ENCODE peak calls at places on chromosomes 13 and 19, in six cellular contexts. One of them, this sample, is unnamed.

GRCh38 chr19:23002690-23003422 is at the start of gene ZNF728:
- DNase-seq in uterus: peak; percentile 71
- DNase-seq in pancreas: peak; percentile 51
- DNase-seq in BJ: no peak
- DNase-seq in CD8-positive, alpha-beta T cell: no peak
- DNase-seq in H1: no peak
- DNase-seq in this sample: no peak

GRCh38 chr19:6723108-6723618 is 2.7 kb upstream of the C3 start:
- DNase-seq in uterus: peak; percentile 84
- DNase-seq in pancreas: peak; percentile 52
- DNase-seq in BJ: no peak
- DNase-seq in CD8-positive, alpha-beta T cell: no peak
- DNase-seq in H1: no peak
- DNase-seq in this sample: peak; percentile 92

GRCh38 chr13:98581377-98581776 is 4.5 kb upstream of the STK24 start:
- DNase-seq in uterus: no peak
- DNase-seq in pancreas: no peak
- DNase-seq in BJ: no peak
- DNase-seq in CD8-positive, alpha-beta T cell: no peak
- DNase-seq in H1: no peak
- DNase-seq in this sample: no peak

GRCh38 chr19:46925548-46925950 is 64.8 kb downstream of the ARHGAP35 start:
- DNase-seq in uterus: no peak
- DNase-seq in pancreas: no peak
- DNase-seq in BJ: no peak
- DNase-seq in CD8-positive, alpha-beta T cell: no peak
- DNase-seq in H1: no peak
- DNase-seq in this sample: peak; percentile 77

GRCh38 chr19:39341122-39341719 is 1.0 kb upstream of the SAMD4B start:
- DNase-seq in uterus: peak; percentile 43
- DNase-seq in pancreas: no peak
- DNase-seq in BJ: no peak
- DNase-seq in CD8-positive, alpha-beta T cell: no peak
- DNase-seq in H1: peak; percentile 64
- DNase-seq in this sample: no peak

GRCh38 chr13:79228972-79229371 is 177.1 kb downstream of the RBM26 start:
- DNase-seq in uterus: no peak
- DNase-seq in pancreas: no peak
- DNase-seq in BJ: no peak
- DNase-seq in CD8-positive, alpha-beta T cell: no peak
- DNase-seq in H1: no peak
- DNase-seq in this sample: peak; percentile 29

GRCh38 chr19:49340069-49340864 is 5.1 kb downstream of the CD37 start:
- DNase-seq in uterus: peak; percentile 70
- DNase-seq in pancreas: peak; percentile 95
- DNase-seq in BJ: no peak
- DNase-seq in CD8-positive, alpha-beta T cell: no peak
- DNase-seq in H1: peak; percentile 75
- DNase-seq in this sample: no peak

GRCh38 chr19:10858204-10858828 is 10.1 kb downstream of the C19orf38 start:
- DNase-seq in uterus: no peak
- DNase-seq in pancreas: no peak
- DNase-seq in BJ: no peak
- DNase-seq in CD8-positive, alpha-beta T cell: no peak
- DNase-seq in H1: peak; percentile 78
- DNase-seq in this sample: peak; percentile 23

GRCh38 chr13:30033681-30034447 is 183.4 kb upstream of the UBL3 start:
- DNase-seq in uterus: peak; percentile 48
- DNase-seq in pancreas: no peak
- DNase-seq in BJ: peak; percentile 95
- DNase-seq in CD8-positive, alpha-beta T cell: no peak
- DNase-seq in H1: no peak
- DNase-seq in this sample: peak; percentile 36

GRCh38 chr13:74987124-74987690 is 494.8 kb downstream of the TBC1D4 start:
- DNase-seq in uterus: no peak
- DNase-seq in pancreas: no peak
- DNase-seq in BJ: no peak
- DNase-seq in CD8-positive, alpha-beta T cell: no peak
- DNase-seq in H1: no peak
- DNase-seq in this sample: no peak

GRCh38 chr13:79245937-79246574 is 160.0 kb downstream of the RBM26 start:
- DNase-seq in uterus: no peak
- DNase-seq in pancreas: no peak
- DNase-seq in BJ: no peak
- DNase-seq in CD8-positive, alpha-beta T cell: no peak
- DNase-seq in H1: no peak
- DNase-seq in this sample: peak; percentile 11

GRCh38 chr19:32166238-32166637 is 179.2 kb upstream of the ZNF507 start:
- DNase-seq in uterus: no peak
- DNase-seq in pancreas: no peak
- DNase-seq in BJ: no peak
- DNase-seq in CD8-positive, alpha-beta T cell: no peak
- DNase-seq in H1: peak; percentile 28
- DNase-seq in this sample: no peak

GRCh38 chr13:84279166-84279565 is 396.9 kb upstream of the SLITRK1 start:
- DNase-seq in uterus: no peak
- DNase-seq in pancreas: no peak
- DNase-seq in BJ: peak; percentile 3
- DNase-seq in CD8-positive, alpha-beta T cell: no peak
- DNase-seq in H1: no peak
- DNase-seq in this sample: no peak

GRCh38 chr13:113735194-113735593 is 23.8 kb upstream of the TMEM255B start:
- DNase-seq in uterus: no peak
- DNase-seq in pancreas: peak; percentile 56
- DNase-seq in BJ: no peak
- DNase-seq in CD8-positive, alpha-beta T cell: no peak
- DNase-seq in H1: no peak
- DNase-seq in this sample: no peak

GRCh38 chr19:47226426-47227346 is 4.3 kb downstream of the BBC3 start:
- DNase-seq in uterus: peak; percentile 82
- DNase-seq in pancreas: peak; percentile 82
- DNase-seq in BJ: peak; percentile 35
- DNase-seq in CD8-positive, alpha-beta T cell: peak; percentile 59
- DNase-seq in H1: peak; percentile 69
- DNase-seq in this sample: peak; percentile 86

GRCh38 chr13:78398743-78399410 is 204.5 kb downstream of the POU4F1 start:
- DNase-seq in uterus: no peak
- DNase-seq in pancreas: no peak
- DNase-seq in BJ: no peak
- DNase-seq in CD8-positive, alpha-beta T cell: no peak
- DNase-seq in H1: no peak
- DNase-seq in this sample: no peak

GRCh38 chr19:10812902-10813404 is 23.1 kb downstream of the TMED1 start:
- DNase-seq in uterus: peak; percentile 64
- DNase-seq in pancreas: no peak
- DNase-seq in BJ: peak; percentile 82
- DNase-seq in CD8-positive, alpha-beta T cell: peak; percentile 28
- DNase-seq in H1: no peak
- DNase-seq in this sample: peak; percentile 82

GRCh38 chr13:95536629-95537241 is 15.8 kb upstream of the CLDN10 start:
- DNase-seq in uterus: no peak
- DNase-seq in pancreas: no peak
- DNase-seq in BJ: no peak
- DNase-seq in CD8-positive, alpha-beta T cell: no peak
- DNase-seq in H1: no peak
- DNase-seq in this sample: peak; percentile 68

GRCh38 chr13:93685900-93686299 is 459.3 kb downstream of the GPC6 start:
- DNase-seq in uterus: no peak
- DNase-seq in pancreas: no peak
- DNase-seq in BJ: no peak
- DNase-seq in CD8-positive, alpha-beta T cell: no peak
- DNase-seq in H1: no peak
- DNase-seq in this sample: no peak

GRCh38 chr19:45153339-45154063 is 7.3 kb downstream of the NKPD1 start:
- DNase-seq in uterus: no peak
- DNase-seq in pancreas: peak; percentile 78
- DNase-seq in BJ: no peak
- DNase-seq in CD8-positive, alpha-beta T cell: peak; percentile 16
- DNase-seq in H1: peak; percentile 86
- DNase-seq in this sample: no peak

GRCh38 chr19:12825259-12826131 is 8.9 kb downstream of the RTBDN start:
- DNase-seq in uterus: no peak
- DNase-seq in pancreas: no peak
- DNase-seq in BJ: no peak
- DNase-seq in CD8-positive, alpha-beta T cell: no peak
- DNase-seq in H1: peak; percentile 98
- DNase-seq in this sample: no peak
- TF ChIP-seq CTCF in uterus: no peak
- TF ChIP-seq CTCF in pancreas: peak; percentile 9
- TF ChIP-seq CTCF in BJ: peak; percentile 47
- TF ChIP-seq CTCF in CD8-positive, alpha-beta T cell: peak; percentile 28
- TF ChIP-seq CTCF in H1: peak; percentile 77
- TF ChIP-seq CTCF in this sample: no peak

GRCh38 chr13:48975101-48975925 is at the start of gene FNDC3A:
- DNase-seq in uterus: peak; percentile 49
- DNase-seq in pancreas: peak; percentile 89
- DNase-seq in BJ: no peak
- DNase-seq in CD8-positive, alpha-beta T cell: peak; percentile 62
- DNase-seq in H1: peak; percentile 84
- DNase-seq in this sample: peak; percentile 50
- TF ChIP-seq CTCF in uterus: peak; percentile 11
- TF ChIP-seq CTCF in pancreas: no peak
- TF ChIP-seq CTCF in BJ: peak; percentile 14
- TF ChIP-seq CTCF in CD8-positive, alpha-beta T cell: no peak
- TF ChIP-seq CTCF in H1: no peak
- TF ChIP-seq CTCF in this sample: no peak

GRCh38 chr19:41997851-41998229 is 3.8 kb upstream of the ATP1A3 start:
- DNase-seq in uterus: no peak
- DNase-seq in pancreas: no peak
- DNase-seq in BJ: no peak
- DNase-seq in CD8-positive, alpha-beta T cell: no peak
- DNase-seq in H1: peak; percentile 70
- DNase-seq in this sample: no peak

GRCh38 chr19:41997121-41997850 is 3.3 kb upstream of the ATP1A3 start:
- DNase-seq in uterus: no peak
- DNase-seq in pancreas: peak; percentile 81
- DNase-seq in BJ: no peak
- DNase-seq in CD8-positive, alpha-beta T cell: peak; percentile 30
- DNase-seq in H1: peak; percentile 91
- DNase-seq in this sample: peak; percentile 46

GRCh38 chr19:41999878-42000208 is 5.8 kb upstream of the ATP1A3 start:
- DNase-seq in uterus: no peak
- DNase-seq in pancreas: no peak
- DNase-seq in BJ: no peak
- DNase-seq in CD8-positive, alpha-beta T cell: no peak
- DNase-seq in H1: no peak
- DNase-seq in this sample: no peak

GRCh38 chr19:41999071-41999877 is 5.2 kb upstream of the ATP1A3 start:
- DNase-seq in uterus: no peak
- DNase-seq in pancreas: no peak
- DNase-seq in BJ: no peak
- DNase-seq in CD8-positive, alpha-beta T cell: no peak
- DNase-seq in H1: peak; percentile 78
- DNase-seq in this sample: no peak

DNA sequence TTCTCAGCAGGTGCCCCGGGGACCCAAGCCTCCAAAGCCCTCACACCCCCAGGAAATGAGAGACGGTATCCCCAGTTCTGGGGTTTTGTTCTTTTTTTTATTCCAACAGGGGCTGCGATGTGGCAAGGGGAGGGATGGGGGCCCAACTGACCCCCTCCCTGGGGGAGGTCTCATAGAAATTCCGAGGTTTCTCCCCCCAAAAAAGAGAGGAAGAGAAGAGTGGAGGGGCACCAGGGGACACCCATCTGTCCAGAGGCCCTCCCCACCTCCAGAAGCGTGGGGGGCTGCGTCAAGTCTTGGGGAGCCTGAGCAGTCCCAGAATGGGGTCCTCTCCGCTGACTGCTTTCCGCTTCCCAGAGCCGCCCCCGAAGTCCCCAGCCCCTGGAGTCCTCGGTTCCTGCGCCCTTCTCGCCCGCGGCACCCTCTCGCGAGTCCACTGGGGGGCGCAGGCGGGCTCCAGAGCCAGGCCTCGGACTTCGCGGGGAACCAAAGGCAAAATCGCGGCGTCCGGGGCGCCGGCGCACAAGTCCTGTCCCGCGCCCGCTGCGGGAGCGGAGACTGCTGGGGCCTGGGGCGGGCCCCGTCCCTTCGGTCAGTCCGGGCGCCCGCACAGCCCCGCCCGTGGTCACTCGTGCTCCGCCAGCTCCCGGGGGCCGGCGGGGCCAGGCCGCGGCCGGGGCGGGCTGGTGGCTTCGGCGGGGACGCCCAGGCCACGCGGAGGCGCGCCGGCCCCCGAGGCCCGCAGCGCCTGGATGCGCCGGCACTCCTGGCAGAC is 4.4 kb upstream of the ATP1A3 start:
- DNase-seq in uterus: no peak
- DNase-seq in pancreas: no peak
- DNase-seq in BJ: no peak
- DNase-seq in CD8-positive, alpha-beta T cell: peak; percentile 20
- DNase-seq in H1: peak; percentile 91
- DNase-seq in this sample: peak; percentile 23
- TF ChIP-seq CTCF in uterus: no peak
- TF ChIP-seq CTCF in pancreas: peak; percentile 36
- TF ChIP-seq CTCF in BJ: peak; percentile 86
- TF ChIP-seq CTCF in CD8-positive, alpha-beta T cell: peak; percentile 41
- TF ChIP-seq CTCF in H1: peak; percentile 88
- TF ChIP-seq CTCF in this sample: peak; percentile 59

DNA sequence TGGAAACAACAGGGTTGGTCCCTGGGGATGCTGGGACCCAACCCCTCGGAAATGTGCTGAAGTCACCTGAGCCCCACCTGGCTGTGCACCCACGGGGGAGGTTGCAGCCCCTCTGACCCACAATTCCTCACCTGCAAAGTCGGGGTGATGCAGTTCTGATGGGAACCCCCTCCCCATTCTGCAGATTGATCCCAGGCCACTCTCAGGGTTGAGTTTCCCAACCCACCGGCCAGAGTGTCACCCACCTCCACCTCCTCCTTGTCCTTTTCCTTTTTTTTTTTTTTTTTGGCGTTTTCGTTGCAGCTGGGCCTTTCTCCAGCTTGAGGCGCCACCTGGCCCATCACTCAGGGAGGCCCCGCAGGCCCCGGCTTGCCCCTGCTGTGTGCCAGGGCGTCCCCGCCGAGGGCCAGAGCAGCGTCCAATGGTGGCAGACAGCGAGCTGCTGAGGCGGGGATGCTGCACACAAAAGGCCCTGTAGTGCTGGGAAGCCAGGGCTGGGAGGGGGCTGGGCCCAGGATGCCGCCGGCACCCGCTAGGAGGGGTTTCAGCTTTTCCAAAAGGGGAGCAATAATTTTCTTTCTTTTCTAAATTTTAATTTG is 4.6 kb downstream of the PIK3R2 start:
- DNase-seq in uterus: no peak
- DNase-seq in pancreas: peak; percentile 80
- DNase-seq in BJ: no peak
- DNase-seq in CD8-positive, alpha-beta T cell: no peak
- DNase-seq in H1: peak; percentile 62
- DNase-seq in this sample: peak; percentile 80
- TF ChIP-seq CTCF in uterus: no peak
- TF ChIP-seq CTCF in pancreas: no peak
- TF ChIP-seq CTCF in BJ: no peak
- TF ChIP-seq CTCF in CD8-positive, alpha-beta T cell: no peak
- TF ChIP-seq CTCF in H1: peak; percentile 1
- TF ChIP-seq CTCF in this sample: no peak

GRCh38 chr13:20684535-20684934 is 19.0 kb upstream of the IL17D start:
- DNase-seq in uterus: no peak
- DNase-seq in pancreas: no peak
- DNase-seq in BJ: no peak
- DNase-seq in CD8-positive, alpha-beta T cell: no peak
- DNase-seq in H1: no peak
- DNase-seq in this sample: peak; percentile 60
- TF ChIP-seq CTCF in uterus: no peak
- TF ChIP-seq CTCF in pancreas: no peak
- TF ChIP-seq CTCF in BJ: no peak
- TF ChIP-seq CTCF in CD8-positive, alpha-beta T cell: no peak
- TF ChIP-seq CTCF in H1: no peak
- TF ChIP-seq CTCF in this sample: no peak